ENCODE peak calls at places on chromosomes 5 and 9, in six cellular contexts. I is lower leg skin, X is A549, Z is prostate gland, E is adrenal gland, B is GM12892. G is an unnamed sample.

GRCh38 chr5:51465165-51465564 is 81.9 kb downstream of the ISL1 start:
- DNase-seq in I (no peak), X (no peak), Z (no peak), E (no peak), B (no peak), G (no peak)

GRCh38 chr5:78008356-78008967 is 232.3 kb upstream of the TBCA start:
- DNase-seq in I (no peak), X (peak), Z (no peak), E (peak), B (no peak), G (no peak)

GRCh38 chr5:137560414-137560813 is 61.3 kb upstream of the SPOCK1 start:
- DNase-seq in I (no peak), X (no peak), Z (no peak), E (no peak), B (no peak), G (no peak)

GRCh38 chr5:172370648-172371248 is 83.6 kb downstream of the SH3PXD2B start:
- DNase-seq in I (no peak), X (peak), Z (no peak), E (no peak), B (no peak), G (no peak)

GRCh38 chr9:120486347-120486746 is 93.6 kb downstream of the CDK5RAP2 start:
- DNase-seq in I (no peak), X (no peak), Z (no peak), E (no peak), B (no peak), G (no peak)

GRCh38 chr5:102713682-102714231 is 41.3 kb upstream of the PAM start:
- DNase-seq in I (no peak), X (no peak), Z (no peak), E (no peak), B (no peak), G (no peak)

GRCh38 chr5:176712546-176713297 is 65.4 kb downstream of the TSPAN17 start:
- DNase-seq in I (no peak), X (no peak), Z (no peak), E (no peak), B (no peak), G (no peak)

GRCh38 chr9:107177857-107178256 is 105.2 kb upstream of the RAD23B start:
- DNase-seq in I (no peak), X (no peak), Z (no peak), E (no peak), B (no peak), G (no peak)

GRCh38 chr5:177325868-177326381 is 14.2 kb upstream of the MXD3 start:
- DNase-seq in I (no peak), X (no peak), Z (no peak), E (no peak), B (no peak), G (no peak)

GRCh38 chr5:60887096-60887495 is 43.0 kb upstream of the ELOVL7 start:
- DNase-seq in I (no peak), X (no peak), Z (no peak), E (no peak), B (no peak), G (no peak)

GRCh38 chr5:149652697-149653096 is 71.4 kb downstream of the ARHGEF37 start:
- DNase-seq in I (no peak), X (no peak), Z (no peak), E (no peak), B (no peak), G (no peak)

GRCh38 chr5:172920447-172920849 is 38.8 kb upstream of the RPL26L1 start:
- DNase-seq in I (no peak), X (peak), Z (no peak), E (peak), B (no peak), G (peak)

GRCh38 chr5:178098685-178099084 is 14.6 kb upstream of the N4BP3 start:
- DNase-seq in I (no peak), X (no peak), Z (no peak), E (no peak), B (no peak), G (no peak)

GRCh38 chr9:22068369-22068768 is 59.3 kb upstream of the CDKN2B start:
- DNase-seq in I (no peak), X (no peak), Z (no peak), E (no peak), B (no peak), G (no peak)

GRCh38 chr9:73824671-73825070 is 672.5 kb upstream of the RORB start:
- DNase-seq in I (no peak), X (no peak), Z (no peak), E (no peak), B (no peak), G (no peak)

GRCh38 chr9:116646661-116647514 is 40.2 kb upstream of the TRIM32 start:
- DNase-seq in I (no peak), X (peak), Z (no peak), E (no peak), B (no peak), G (no peak)

GRCh38 chr9:92377904-92378303 is 26.5 kb downstream of the OGN start:
- DNase-seq in I (no peak), X (no peak), Z (no peak), E (no peak), B (no peak), G (no peak)

GRCh38 chr9:4143951-4144717 is 155.7 kb downstream of the GLIS3 start:
- DNase-seq in I (no peak), X (peak), Z (no peak), E (no peak), B (no peak), G (no peak)

GRCh38 chr5:1325870-1326546 is 18.9 kb downstream of the CLPTM1L start:
- DNase-seq in I (no peak), X (peak), Z (no peak), E (no peak), B (peak), G (no peak)

GRCh38 chr9:36306481-36307306 is 48.4 kb upstream of the GNE start:
- DNase-seq in I (no peak), X (peak), Z (no peak), E (no peak), B (no peak), G (no peak)

GRCh38 chr5:140925806-140926205 is 293 bp upstream of the PCDHAC1 start:
- DNase-seq in I (no peak), X (no peak), Z (no peak), E (no peak), B (no peak), G (no peak)

GRCh38 chr5:145176041-145176440 is 659.1 kb downstream of the PRELID2 start:
- DNase-seq in I (no peak), X (no peak), Z (no peak), E (no peak), B (no peak), G (no peak)

GRCh38 chr5:90408571-90409317 is 812 bp downstream of the CETN3 start:
- DNase-seq in I (no peak), X (no peak), Z (no peak), E (no peak), B (no peak), G (no peak)

GRCh38 chr5:138543730-138544104 is 681 bp upstream of the ETF1 start:
- DNase-seq in I (peak), X (no peak), Z (no peak), E (no peak), B (no peak), G (peak)

GRCh38 chr5:143214890-143215289 is 188.6 kb downstream of the NR3C1 start:
- DNase-seq in I (no peak), X (no peak), Z (no peak), E (no peak), B (no peak), G (no peak)

GRCh38 chr5:175344331-175345200 is 99.4 kb downstream of the DRD1 start:
- DNase-seq in I (no peak), X (peak), Z (peak), E (no peak), B (no peak), G (no peak)

GRCh38 chr5:9545959-9546851 is at the start of gene SEMA5A:
- DNase-seq in I (peak), X (no peak), Z (peak), E (peak), B (peak), G (peak)

GRCh38 chr9:36802171-36802920 is 229.7 kb downstream of the MELK start:
- DNase-seq in I (no peak), X (peak), Z (no peak), E (no peak), B (no peak), G (peak)

GRCh38 chr9:35813434-35814105 is 1.3 kb downstream of the HINT2 start:
- DNase-seq in I (no peak), X (peak), Z (no peak), E (no peak), B (no peak), G (no peak)

DNA sequence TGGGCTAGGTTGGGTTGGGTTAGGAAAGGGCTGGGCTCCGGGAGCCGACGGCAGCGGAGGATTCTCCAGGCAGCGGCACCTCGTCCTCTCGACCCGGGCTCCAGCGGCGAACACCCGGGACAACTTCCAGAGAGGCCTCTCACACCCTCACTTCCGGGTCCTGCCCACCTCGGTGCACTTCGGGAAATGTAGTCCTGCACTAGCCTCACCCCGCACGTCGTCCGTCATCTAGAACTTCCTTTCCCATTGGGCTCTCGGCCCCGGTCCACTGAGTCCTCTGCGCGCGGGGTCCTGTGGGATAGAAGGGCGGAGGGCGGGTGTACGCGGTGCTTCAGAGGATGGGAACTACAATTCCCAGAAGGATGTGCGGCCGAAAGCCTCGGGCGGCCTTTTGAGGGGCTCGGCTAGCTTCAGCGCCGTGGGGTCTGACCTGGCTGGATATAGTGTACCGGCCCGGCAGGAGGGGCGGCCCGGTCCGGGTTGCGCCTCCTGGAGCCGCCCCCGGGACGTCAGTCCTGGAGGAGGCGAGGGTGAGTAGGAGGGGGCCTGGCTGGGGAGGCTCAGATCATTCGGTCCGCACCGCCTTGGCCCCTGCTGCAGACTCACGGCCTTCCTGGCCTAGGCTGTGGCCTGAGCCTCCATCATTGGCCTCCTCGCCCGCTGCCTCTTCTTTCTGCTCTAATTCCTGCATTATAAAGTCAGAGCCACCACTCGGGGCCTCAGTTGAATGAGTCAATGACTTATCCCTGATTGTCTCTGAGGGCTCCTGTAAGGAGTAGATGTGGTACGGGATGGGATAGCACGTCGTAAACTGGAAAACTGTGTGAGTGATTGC is at the start of the genes ERP44 and INVS:
- DNase-seq in I (peak), X (peak), Z (peak), E (peak), B (peak), G (peak)
- TF ChIP-seq POLR2A in I (peak), X (peak), Z (peak), E (peak), B (peak), G (peak)

GRCh38 chr5:55530669-55531068 is 4.1 kb downstream of the PLPP1 start:
- DNase-seq in I (no peak), X (no peak), Z (peak), E (no peak), B (no peak), G (no peak)

GRCh38 chr5:55538621-55539020 is 3.9 kb upstream of the PLPP1 start:
- DNase-seq in I (no peak), X (no peak), Z (no peak), E (no peak), B (no peak), G (no peak)

GRCh38 chr5:55533806-55534435 is 843 bp downstream of the PLPP1 start:
- DNase-seq in I (no peak), X (peak), Z (peak), E (peak), B (no peak), G (peak)

GRCh38 chr5:55535199-55535905 is 588 bp upstream of the PLPP1 start:
- DNase-seq in I (no peak), X (peak), Z (no peak), E (no peak), B (no peak), G (no peak)

GRCh38 chr5:55534436-55535198 is at the start of gene PLPP1:
- DNase-seq in I (peak), X (peak), Z (peak), E (peak), B (peak), G (peak)
- TF ChIP-seq POLR2A in I (peak), X (peak), Z (peak), E (peak), B (peak), G (peak)

GRCh38 chr9:16688814-16689213 is 181.7 kb downstream of the BNC2 start:
- DNase-seq in I (no peak), X (no peak), Z (no peak), E (no peak), B (no peak), G (no peak)

GRCh38 chr9:16687678-16688369 is 182.6 kb downstream of the BNC2 start:
- DNase-seq in I (no peak), X (no peak), Z (no peak), E (no peak), B (no peak), G (no peak)

GRCh38 chr9:16689352-16689938 is 181.0 kb downstream of the BNC2 start:
- DNase-seq in I (no peak), X (peak), Z (peak), E (peak), B (no peak), G (no peak)

DNA sequence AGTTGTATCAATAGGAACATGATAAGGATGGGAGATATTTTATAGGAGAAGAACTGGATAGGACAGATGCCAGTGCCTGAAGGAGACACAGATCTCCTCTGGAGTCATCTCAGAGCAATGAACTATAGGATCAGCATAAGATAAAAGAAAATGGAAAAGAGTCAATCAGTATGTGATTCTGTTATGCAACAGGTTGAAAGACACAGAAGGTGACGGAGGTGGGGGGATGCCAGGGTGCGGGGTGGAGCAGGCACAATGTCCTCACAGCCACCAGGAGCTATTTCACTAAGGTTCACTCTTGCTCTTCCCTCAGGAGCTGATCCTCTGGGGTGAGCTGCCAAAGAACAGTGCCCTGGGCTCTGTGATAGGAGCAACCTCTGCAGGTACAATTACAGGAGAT is 179.8 kb downstream of the BNC2 start:
- DNase-seq in I (no peak), X (no peak), Z (no peak), E (no peak), B (no peak), G (no peak)
- TF ChIP-seq POLR2A in I (no peak), X (no peak), Z (no peak), E (no peak), B (no peak), G (no peak)

GRCh38 chr9:113522419-113522818 is 58.9 kb downstream of the RGS3 start:
- DNase-seq in I (no peak), X (no peak), Z (no peak), E (no peak), B (no peak), G (no peak)

GRCh38 chr9:113522858-113523257 is 59.3 kb downstream of the RGS3 start:
- DNase-seq in I (no peak), X (no peak), Z (no peak), E (no peak), B (no peak), G (no peak)

GRCh38 chr9:113525208-113525607 is 61.7 kb downstream of the RGS3 start:
- DNase-seq in I (no peak), X (no peak), Z (no peak), E (no peak), B (no peak), G (no peak)

GRCh38 chr9:113524460-113524859 is 60.9 kb downstream of the RGS3 start:
- DNase-seq in I (no peak), X (no peak), Z (no peak), E (no peak), B (no peak), G (no peak)

DNA sequence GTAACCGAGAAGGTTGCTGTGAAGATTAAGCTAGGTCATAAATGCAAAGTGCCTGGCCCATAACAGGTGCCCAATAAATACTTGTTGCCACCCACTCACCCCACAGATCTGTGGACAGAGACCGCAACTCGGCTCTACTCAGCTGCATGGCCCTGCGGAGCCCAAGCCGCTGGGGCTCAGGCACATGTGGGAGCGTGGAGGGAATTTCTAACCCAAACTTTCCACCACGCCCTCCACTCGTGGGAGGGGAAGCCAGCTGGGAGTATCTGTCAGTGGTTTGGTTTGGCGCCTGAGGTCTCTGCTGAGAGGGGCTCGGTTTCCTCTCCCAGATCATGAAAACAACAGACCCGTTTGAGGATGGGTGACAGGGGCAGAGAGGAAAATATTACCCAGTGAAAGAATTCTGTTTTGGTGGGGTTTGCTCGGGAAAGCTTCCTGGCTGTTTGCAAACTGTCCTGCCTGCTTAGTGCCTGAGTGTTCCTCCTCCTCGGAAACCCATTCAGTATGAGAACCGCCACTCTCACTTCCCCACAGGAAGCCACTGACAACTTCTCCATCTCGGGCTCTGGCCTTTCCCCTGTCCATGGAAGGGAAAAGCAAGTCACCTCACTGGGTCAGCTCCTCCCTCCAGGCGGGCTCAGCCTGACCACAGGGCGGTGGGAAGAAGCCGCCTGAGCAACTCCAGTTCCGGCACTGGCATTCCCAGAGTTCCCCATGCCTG is 60.1 kb downstream of the RGS3 start:
- DNase-seq in I (peak), X (no peak), Z (no peak), E (peak), B (peak), G (no peak)
- TF ChIP-seq POLR2A in I (no peak), X (no peak), Z (no peak), E (no peak), B (no peak), G (no peak)

GRCh38 chr5:66503203-66503789 is 92.9 kb upstream of the MAST4 start:
- DNase-seq in I (no peak), X (no peak), Z (no peak), E (no peak), B (no peak), G (no peak)
- TF ChIP-seq POLR2A in I (no peak), X (no peak), Z (no peak), E (no peak), B (no peak), G (no peak)

DNA sequence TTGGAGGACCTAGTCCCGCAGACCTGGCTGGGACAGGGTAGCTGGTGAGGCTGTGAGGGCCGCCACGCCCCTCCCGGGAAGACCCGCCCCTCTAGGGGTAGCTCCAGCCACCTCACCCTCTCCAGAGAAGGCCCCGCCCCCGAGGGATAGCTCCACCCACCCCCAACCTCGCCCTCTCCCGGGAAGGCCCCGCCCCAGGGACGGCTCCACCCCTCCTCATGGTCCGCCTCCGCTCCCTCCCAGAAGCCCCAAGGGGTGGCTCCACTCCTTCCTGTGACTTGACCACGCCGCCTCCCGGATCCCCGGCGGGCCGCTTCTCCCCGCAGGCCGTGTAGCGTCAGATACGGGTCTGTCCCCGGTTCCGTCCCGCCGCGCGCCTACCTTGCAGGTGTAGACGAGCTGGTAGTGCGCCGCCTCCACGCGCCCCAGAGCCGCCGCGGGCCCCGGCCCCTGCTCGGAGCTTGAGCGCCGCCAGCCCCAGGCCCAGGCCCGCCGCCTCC is 388 bp downstream of the DNLZ start:
- DNase-seq in I (peak), X (peak), Z (peak), E (peak), B (peak), G (peak)
- TF ChIP-seq POLR2A in I (no peak), X (peak), Z (peak), E (peak), B (peak), G (no peak)

GRCh38 chr9:134065720-134066419 is 2.0 kb downstream of the BRD3 start:
- DNase-seq in I (no peak), X (no peak), Z (no peak), E (peak), B (peak), G (peak)
- TF ChIP-seq POLR2A in I (no peak), X (no peak), Z (no peak), E (no peak), B (peak), G (no peak)

GRCh38 chr9:110156902-110157301 is 51.1 kb downstream of the C9orf152 start:
- DNase-seq in I (peak), X (no peak), Z (no peak), E (no peak), B (no peak), G (no peak)
- TF ChIP-seq POLR2A in I (no peak), X (no peak), Z (no peak), E (no peak), B (no peak), G (no peak)

GRCh38 chr5:43042626-43043399 is 2.7 kb upstream of the ANXA2R start:
- DNase-seq in I (peak), X (peak), Z (peak), E (peak), B (no peak), G (no peak)
- TF ChIP-seq POLR2A in I (no peak), X (no peak), Z (no peak), E (no peak), B (no peak), G (no peak)

G was measured in H54.